ENCODE peak calls at places on chromosomes 7 and 10, in nine cellular contexts. Z, A, K, P, D, U, G, F and H are unnamed samples.

GRCh38 chr7:107828540-107828939 is 25.5 kb upstream of the SLC26A3 start:
- DNase-seq in Z (no peak), A (no peak), K (no peak), P (no peak), D (no peak), U (no peak), G (no peak), F (no peak), H (no peak)

GRCh38 chr7:140316165-140316661 is 82.1 kb downstream of the SLC37A3 start:
- DNase-seq in Z (no peak), A (peak; percentile 44), K (no peak), P (peak; percentile 25), D (peak; percentile 53), U (peak; percentile 72), G (peak; percentile 51), F (peak; percentile 73), H (peak; percentile 61)

GRCh38 chr7:73896454-73896853 is 35.5 kb downstream of the TMEM270 start:
- DNase-seq in Z (no peak), A (no peak), K (no peak), P (no peak), D (no peak), U (no peak), G (no peak), F (peak; percentile 70), H (no peak)

GRCh38 chr7:80324032-80324431 is 187.8 kb downstream of the GNAT3 start:
- DNase-seq in Z (no peak), A (no peak), K (no peak), P (no peak), D (no peak), U (no peak), G (no peak), F (peak; percentile 58), H (no peak)

GRCh38 chr10:67883710-67884312 is 645 bp upstream of the SIRT1 start:
- DNase-seq in Z (no peak), A (no peak), K (no peak), P (peak; percentile 30), D (peak; percentile 5), U (no peak), G (no peak), F (no peak), H (peak; percentile 11)

GRCh38 chr7:156327474-156327873 is 313.1 kb upstream of the RNF32 start:
- DNase-seq in Z (no peak), A (no peak), K (no peak), P (no peak), D (no peak), U (no peak), G (no peak), F (no peak), H (no peak)

GRCh38 chr10:618229-618989 is 71.1 kb downstream of the DIP2C start:
- DNase-seq in Z (no peak), A (peak; percentile 36), K (no peak), P (no peak), D (no peak), U (no peak), G (no peak), F (no peak), H (no peak)

GRCh38 chr10:87694011-87694794 is 34.5 kb downstream of the PAPSS2 start:
- DNase-seq in Z (no peak), A (no peak), K (no peak), P (no peak), D (no peak), U (no peak), G (no peak), F (peak; percentile 55), H (no peak)

GRCh38 chr7:121366852-121367431 is 29.2 kb downstream of the FAM3C start:
- DNase-seq in Z (peak; percentile 6), A (no peak), K (peak; percentile 24), P (peak; percentile 30), D (no peak), U (no peak), G (peak; percentile 32), F (peak; percentile 48), H (no peak)

GRCh38 chr7:134512271-134512670 is 15.1 kb upstream of the AKR1B10 start:
- DNase-seq in Z (no peak), A (no peak), K (no peak), P (no peak), D (no peak), U (no peak), G (no peak), F (no peak), H (no peak)

GRCh38 chr7:130219871-130220270 is 12.2 kb downstream of the SSMEM1 start:
- DNase-seq in Z (no peak), A (no peak), K (no peak), P (no peak), D (no peak), U (no peak), G (no peak), F (no peak), H (no peak)

GRCh38 chr10:9685596-9685995 is 1332.1 kb upstream of the CELF2 start:
- DNase-seq in Z (no peak), A (no peak), K (no peak), P (no peak), D (no peak), U (no peak), G (no peak), F (no peak), H (no peak)

GRCh38 chr7:142549007-142549406 is 200.3 kb upstream of the PRSS1 start:
- DNase-seq in Z (no peak), A (no peak), K (no peak), P (no peak), D (no peak), U (no peak), G (no peak), F (peak; percentile 52), H (no peak)

GRCh38 chr7:84236398-84236797 is 41.8 kb upstream of the SEMA3A start:
- DNase-seq in Z (no peak), A (no peak), K (no peak), P (no peak), D (no peak), U (no peak), G (no peak), F (peak; percentile 82), H (no peak)

GRCh38 chr10:79074732-79075131 is 6.0 kb downstream of the ZMIZ1 start:
- DNase-seq in Z (peak; percentile 71), A (no peak), K (no peak), P (no peak), D (no peak), U (no peak), G (no peak), F (no peak), H (peak; percentile 91)

GRCh38 chr10:30662809-30663208 is 33.3 kb upstream of the LYZL2 start:
- DNase-seq in Z (no peak), A (no peak), K (no peak), P (no peak), D (no peak), U (no peak), G (no peak), F (no peak), H (no peak)

GRCh38 chr10:100683545-100684127 is 61.7 kb upstream of the PAX2 start:
- DNase-seq in Z (no peak), A (no peak), K (no peak), P (no peak), D (no peak), U (no peak), G (no peak), F (no peak), H (no peak)
- H3K27me3 ChIP-seq in Z (peaks cover 100% of the 10 kb centered on the region), A (peaks cover 100% of the 10 kb centered on the region), K (peaks cover 26% of the 10 kb centered on the region), P (peaks cover 63% of the 10 kb centered on the region), D (peaks cover 99% of the 10 kb centered on the region), U (peaks cover 93% of the 10 kb centered on the region), G (peaks cover 96% of the 10 kb centered on the region), F (peaks cover 58% of the 10 kb centered on the region), H (no peaks in the 10 kb centered on the region)

DNA sequence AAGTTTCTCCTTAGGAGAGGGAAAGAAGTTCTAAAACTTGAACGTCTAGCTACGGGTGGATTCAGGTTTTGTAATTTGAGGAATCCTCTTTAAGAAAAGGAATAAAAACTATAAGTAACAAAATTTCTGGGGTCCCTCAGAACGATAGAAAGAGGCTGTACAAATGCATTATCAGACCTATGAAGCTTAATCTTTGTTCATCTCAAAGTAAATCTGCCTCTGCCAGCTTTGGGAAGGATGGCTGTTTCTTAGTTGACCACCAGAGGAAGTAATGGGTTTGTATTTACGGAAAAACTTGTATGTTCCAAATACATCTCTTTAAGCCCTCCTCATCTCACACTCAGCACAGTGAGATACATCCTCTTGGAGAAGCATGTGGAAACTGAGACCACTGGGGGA is 864 bp downstream of the PSTK start:
- DNase-seq in Z (peak; percentile 51), A (no peak), K (no peak), P (peak; percentile 18), D (no peak), U (no peak), G (peak; percentile 46), F (peak; percentile 53), H (no peak)
- TF ChIP-seq CTCF in Z (peak; percentile 52), A (peak; percentile 30), K (no peak), P (peak; percentile 56), D (no peak), U (no peak), G (peak; percentile 32), F (peak; percentile 44), H (peak; percentile 14)

DNA sequence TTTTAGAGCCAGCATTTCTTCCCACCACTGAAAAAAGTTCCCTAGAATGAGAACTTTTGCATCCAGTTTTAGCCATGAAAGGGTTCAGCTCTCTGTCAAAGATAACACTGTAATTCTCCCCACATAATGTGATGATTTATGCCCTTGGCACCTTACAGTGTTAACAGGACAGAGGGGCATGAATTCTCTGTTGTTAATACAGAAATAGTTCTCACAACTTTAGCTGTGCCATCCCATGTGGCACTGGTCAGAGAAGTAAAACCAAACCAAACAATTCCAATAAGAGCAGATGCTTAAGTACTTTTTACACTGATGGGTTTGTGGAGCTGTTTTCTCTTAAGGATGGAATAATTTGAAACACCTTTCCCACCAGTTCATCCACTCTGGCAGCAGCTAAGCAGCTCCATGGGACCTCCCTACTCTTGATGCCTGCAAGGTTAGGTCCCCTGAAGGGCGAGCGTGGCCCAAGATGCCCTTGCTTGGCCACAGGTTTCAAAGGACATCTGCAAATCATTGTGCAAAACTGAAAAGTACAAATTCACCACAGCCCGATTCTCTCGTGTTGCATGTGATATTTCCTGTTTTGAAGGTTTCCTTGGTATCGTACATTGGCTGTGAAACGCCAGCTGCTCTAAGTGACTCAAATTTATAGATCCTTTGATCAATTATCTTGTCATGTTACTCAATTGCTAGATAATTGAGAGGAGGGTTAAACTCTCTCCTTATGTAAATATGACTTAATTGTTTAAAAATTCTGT is 82.5 kb upstream of the CREB5 start:
- DNase-seq in Z (no peak), A (no peak), K (no peak), P (no peak), D (no peak), U (no peak), G (no peak), F (no peak), H (no peak)
- H3K4me3 ChIP-seq in Z (no peak overlapping the region), A (no peak overlapping the region), K (peak overlapping the region; percentile 18), P (no peak overlapping the region), D (no peak overlapping the region), U (no peak overlapping the region), G (no peak overlapping the region), F (no peak overlapping the region), H (no peak overlapping the region)

GRCh38 chr10:49274886-49275285 is 24.1 kb upstream of the C10orf71 start:
- DNase-seq in Z (no peak), A (no peak), K (no peak), P (no peak), D (no peak), U (no peak), G (no peak), F (no peak), H (no peak)
- H3K27me3 ChIP-seq in Z (no peaks in the 10 kb centered on the region), A (no peaks in the 10 kb centered on the region), K (no peaks in the 10 kb centered on the region), P (peaks cover 6% of the 10 kb centered on the region), D (no peaks in the 10 kb centered on the region), U (no peaks in the 10 kb centered on the region), G (peaks cover 5% of the 10 kb centered on the region), F (peaks cover 32% of the 10 kb centered on the region), H (peaks cover 2% of the 10 kb centered on the region)